ENCODE peak calls at places on chromosomes 16 and 17, in eight cellular contexts. H is cardiac muscle cell, O is cardiac fibroblast, N is fibroblast of mammary gland, G is AG09309, Q is GM10248, I is GM13977, R is brain microvascular endothelial cell. M is an unnamed sample.

GRCh38 chr17:58487589-58488427 is at the start of gene HSF5:
- DNase-seq in I (peak; percentile 75), R (no peak), Q (peak; percentile 56), N (no peak), G (no peak), O (peak; percentile 16), H (no peak), M (peak; percentile 77)

GRCh38 chr17:13751485-13751793 is 149.7 kb upstream of the HS3ST3A1 start:
- DNase-seq in R (no peak), H (no peak), G (no peak), Q (no peak), I (no peak), O (no peak), N (no peak), M (no peak)

GRCh38 chr17:75010683-75011406 is 1.6 kb upstream of the MRPL58 start:
- DNase-seq in N (peak; percentile 69), H (no peak), Q (no peak), G (no peak), O (peak; percentile 48), R (no peak), I (peak; percentile 16), M (peak; percentile 29)

GRCh38 chr16:10552998-10553491 is 27.4 kb downstream of the EMP2 start:
- DNase-seq in Q (peak; percentile 90), H (peak; percentile 26), G (no peak), O (no peak), I (peak; percentile 91), N (no peak), R (peak; percentile 62), M (peak; percentile 91)

GRCh38 chr16:54783226-54783625 is 147.4 kb upstream of the IRX5 start:
- DNase-seq in H (no peak), Q (no peak), R (no peak), I (no peak), N (no peak), G (no peak), O (no peak), M (no peak)

GRCh38 chr16:67015317-67015731 is 13.6 kb upstream of the CBFB start:
- DNase-seq in O (no peak), I (no peak), R (no peak), H (no peak), G (no peak), Q (no peak), N (no peak), M (no peak)

GRCh38 chr16:5321925-5322324 is 224.3 kb upstream of the EEF2KMT start:
- DNase-seq in O (no peak), N (peak; percentile 54), Q (no peak), H (no peak), G (no peak), I (no peak), R (no peak), M (no peak)

GRCh38 chr16:56332464-56333079 is 92.8 kb downstream of the AMFR start:
- DNase-seq in R (peak; percentile 35), Q (peak; percentile 45), H (peak; percentile 82), N (peak; percentile 72), G (peak; percentile 18), I (no peak), O (peak; percentile 68), M (peak; percentile 41)

GRCh38 chr16:54493076-54493475 is 206.5 kb upstream of the IRX3 start:
- DNase-seq in G (peak; percentile 20), R (no peak), I (no peak), H (no peak), O (peak; percentile 49), Q (no peak), N (peak; percentile 72), M (no peak)

GRCh38 chr17:81242421-81243332 is 3.6 kb downstream of the NDUFAF8 start:
- DNase-seq in Q (no peak), R (no peak), O (no peak), H (no peak), I (no peak), N (no peak), G (no peak), M (no peak)

GRCh38 chr16:30658731-30659506 is 688 bp downstream of the FBRS start:
- DNase-seq in Q (peak; percentile 86), R (peak; percentile 92), H (peak; percentile 93), I (peak; percentile 91), G (peak; percentile 91), O (peak; percentile 99), N (peak; percentile 95), M (peak; percentile 90)

GRCh38 chr16:12435730-12436129 is 368.0 kb downstream of the CPPED1 start:
- DNase-seq in R (no peak), G (no peak), Q (no peak), I (no peak), N (no peak), O (no peak), H (no peak), M (no peak)

GRCh38 chr17:78111727-78112507 is 16.6 kb downstream of the TMC6 start:
- DNase-seq in H (no peak), R (no peak), N (no peak), G (no peak), Q (no peak), I (no peak), O (no peak), M (peak; percentile 33)

GRCh38 chr17:64412944-64413381 is 22.3 kb upstream of the PECAM1 start:
- DNase-seq in R (no peak), N (no peak), Q (no peak), O (no peak), H (no peak), I (no peak), G (no peak), M (no peak)

GRCh38 chr16:55671974-55672280 is 16.1 kb downstream of the SLC6A2 start:
- DNase-seq in O (no peak), R (no peak), H (no peak), I (no peak), N (no peak), G (no peak), Q (no peak), M (no peak)

GRCh38 chr17:2092253-2092652 is 37.4 kb downstream of the HIC1 start:
- DNase-seq in N (no peak), I (no peak), H (no peak), R (no peak), Q (no peak), O (no peak), G (no peak), M (no peak)
- TF ChIP-seq CTCF in N (no peak), I (no peak), H (no peak), R (no peak), Q (no peak), O (no peak), G (no peak), M (no peak)

GRCh38 chr16:88431651-88432050 is 21.4 kb upstream of the ZFPM1 start:
- DNase-seq in O (no peak), H (no peak), I (no peak), G (no peak), R (no peak), N (no peak), Q (no peak), M (no peak)
- TF ChIP-seq CTCF in O (no peak), H (no peak), I (no peak), G (no peak), R (no peak), N (no peak), Q (no peak), M (no peak)

GRCh38 chr16:82344157-82344556 is 174.1 kb upstream of the MPHOSPH6 start:
- DNase-seq in O (no peak), I (no peak), H (peak; percentile 24), Q (no peak), R (no peak), G (no peak), N (no peak), M (peak; percentile 11)
- TF ChIP-seq CTCF in O (peak; percentile 21), I (peak; percentile 38), H (peak; percentile 25), Q (peak; percentile 16), R (peak; percentile 55), G (peak; percentile 42), N (no peak), M (peak; percentile 24)

GRCh38 chr17:40076101-40076498 is 13.3 kb downstream of the THRA start:
- DNase-seq in O (no peak), I (no peak), G (no peak), H (no peak), N (no peak), Q (no peak), R (no peak), M (no peak)

GRCh38 chr17:40076595-40076994 is 13.8 kb downstream of the THRA start:
- DNase-seq in G (no peak), R (no peak), O (no peak), I (no peak), H (peak; percentile 36), Q (no peak), N (no peak), M (no peak)

GRCh38 chr17:40074871-40075215 is 12.1 kb downstream of the THRA start:
- DNase-seq in N (peak; percentile 60), H (no peak), Q (no peak), G (no peak), O (no peak), I (no peak), R (no peak), M (no peak)

GRCh38 chr17:40074175-40074512 is 11.4 kb downstream of the THRA start:
- DNase-seq in H (no peak), R (no peak), O (no peak), I (no peak), Q (no peak), N (no peak), G (no peak), M (no peak)

GRCh38 chr17:40075216-40076100 is 12.7 kb downstream of the THRA start:
- DNase-seq in Q (peak; percentile 72), R (no peak), H (peak; percentile 78), N (peak; percentile 65), I (peak; percentile 74), G (no peak), O (peak; percentile 79), M (peak; percentile 74)
- TF ChIP-seq CTCF in Q (peak; percentile 79), R (peak; percentile 96), H (peak; percentile 84), N (peak; percentile 89), I (peak; percentile 86), G (peak; percentile 90), O (peak; percentile 87), M (peak; percentile 89)

GRCh38 chr16:71214771-71215381 is 15.6 kb downstream of the HYDIN start:
- DNase-seq in Q (no peak), O (peak; percentile 10), H (peak; percentile 22), G (no peak), I (no peak), R (no peak), N (peak; percentile 0), M (peak; percentile 19)
- TF ChIP-seq CTCF in Q (peak; percentile 28), O (no peak), H (peak; percentile 9), G (no peak), I (peak; percentile 40), R (no peak), N (no peak), M (no peak)

DNA sequence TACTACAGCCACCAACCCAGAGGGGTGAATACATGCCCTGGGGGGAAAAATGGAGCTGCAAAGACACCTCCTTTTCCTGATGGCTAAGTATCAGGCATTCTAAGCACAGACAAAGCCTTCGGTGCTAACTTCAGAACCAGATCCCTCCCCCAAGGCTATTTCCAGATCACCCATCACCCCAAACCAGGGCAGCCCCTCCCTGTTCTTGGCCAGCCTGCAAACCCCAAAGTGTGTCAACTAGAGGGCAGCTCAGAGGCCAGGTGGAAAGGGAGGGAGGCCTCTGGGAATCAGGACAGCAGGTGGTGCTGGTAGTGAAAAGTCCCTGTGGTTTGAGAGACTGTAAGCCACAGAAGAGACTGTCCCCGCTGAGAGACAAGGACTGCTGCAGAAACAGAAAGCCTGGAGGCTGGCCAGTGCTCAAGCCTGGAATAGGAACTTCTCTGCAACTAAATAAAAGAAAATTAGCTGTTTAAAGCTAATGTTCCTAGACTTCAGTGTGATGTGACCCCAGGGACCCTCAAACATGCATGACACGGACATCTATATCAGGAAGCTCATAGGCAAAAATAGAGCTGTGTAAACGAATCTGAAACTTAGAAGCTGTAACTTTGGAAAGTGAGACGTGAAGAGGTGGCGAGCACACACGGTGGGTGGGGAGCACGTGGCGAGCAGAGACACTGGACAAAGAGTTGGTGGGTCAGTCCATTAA is 9.1 kb downstream of the TUBG1 start:
- DNase-seq in Q (peak; percentile 79), R (no peak), N (peak; percentile 12), O (peak; percentile 23), H (peak; percentile 69), G (no peak), I (peak; percentile 78), M (peak; percentile 79)
- TF ChIP-seq CTCF in Q (peak; percentile 64), R (no peak), N (no peak), O (no peak), H (peak; percentile 7), G (no peak), I (peak; percentile 53), M (peak; percentile 21)